ENCODE peak calls at places on chromosomes 3 and 15, in seven cellular contexts. U, Z, Y, A, E, O and P are unnamed samples.
A peak's percentile ranks its signal among the peaks of the same experiment; 100 is the strongest.

GRCh38 chr3:170697803-170698350 is 112.0 kb upstream of the SLC7A14 start:
- DNase-seq in Y (no peak), Z (no peak), A (no peak), O (no peak), E (no peak), U (no peak), P (no peak)

GRCh38 chr3:126413693-126414080 is 19.0 kb downstream of the CFAP100 start:
- DNase-seq in E (no peak), Z (no peak), A (no peak), Y (no peak), U (no peak), O (no peak), P (no peak)

GRCh38 chr3:150970665-150971327 is 1.7 kb downstream of the CLRN1 start:
- DNase-seq in Z (no peak), E (no peak), Y (no peak), U (no peak), A (no peak), O (no peak), P (no peak)

GRCh38 chr3:99863588-99863987 is 45.9 kb downstream of the CMSS1 start:
- DNase-seq in Y (no peak), A (no peak), Z (no peak), E (no peak), O (no peak), U (no peak), P (no peak)

GRCh38 chr3:178174201-178174880 is 361.9 kb upstream of the KCNMB2 start:
- DNase-seq in E (no peak), Z (no peak), O (no peak), A (no peak), Y (no peak), U (no peak), P (no peak)

GRCh38 chr3:53846134-53846850 is at the start of the genes CHDH and IL17RB:
- DNase-seq in A (peak; percentile 84), U (peak; percentile 38), O (peak; percentile 92), Z (peak; percentile 75), Y (peak; percentile 62), E (peak; percentile 92), P (peak; percentile 92)

GRCh38 chr3:9888540-9888939 is 1.9 kb upstream of the JAGN1 start:
- DNase-seq in E (no peak), A (no peak), U (no peak), Y (no peak), Z (no peak), O (no peak), P (no peak)

GRCh38 chr3:136994772-136995516 is 37.2 kb downstream of the IL20RB start:
- DNase-seq in O (peak; percentile 95), U (no peak), E (peak; percentile 91), Y (peak; percentile 81), Z (peak; percentile 82), A (peak; percentile 92), P (no peak)

GRCh38 chr3:64761729-64762432 is 74.1 kb upstream of the ADAMTS9 start:
- DNase-seq in O (no peak), Y (no peak), E (no peak), A (no peak), Z (no peak), U (no peak), P (no peak)

GRCh38 chr3:137764563-137765309 is 621 bp downstream of the SOX14 start:
- DNase-seq in U (no peak), O (no peak), Z (no peak), Y (no peak), E (no peak), A (no peak), P (no peak)

GRCh38 chr3:110667216-110667615 is 404.4 kb upstream of the NECTIN3 start:
- DNase-seq in U (no peak), O (no peak), Z (no peak), E (no peak), Y (no peak), A (no peak), P (no peak)

GRCh38 chr3:158685151-158685550 is 12.7 kb upstream of the LXN start:
- DNase-seq in Y (no peak), O (no peak), A (no peak), Z (no peak), U (no peak), E (no peak), P (no peak)

GRCh38 chr3:8421711-8422110 is 79.9 kb upstream of the LMCD1 start:
- DNase-seq in U (no peak), Z (no peak), E (no peak), Y (no peak), O (no peak), A (no peak), P (no peak)

GRCh38 chr3:40211579-40211978 is 97.9 kb upstream of the EIF1B start:
- DNase-seq in E (no peak), O (no peak), A (no peak), U (no peak), Z (no peak), Y (no peak), P (no peak)

GRCh38 chr3:141796436-141797166 is 33.4 kb downstream of the GRK7 start:
- DNase-seq in O (peak; percentile 36), Z (no peak), Y (no peak), U (no peak), E (peak; percentile 7), A (peak; percentile 47), P (no peak)

GRCh38 chr3:36606871-36607765 is 157.2 kb downstream of the DCLK3 start:
- DNase-seq in Y (no peak), E (no peak), Z (no peak), U (no peak), A (no peak), O (no peak), P (peak; percentile 45)

GRCh38 chr3:153173758-153174516 is 11.9 kb downstream of the RAP2B start:
- DNase-seq in Z (no peak), Y (no peak), E (no peak), A (no peak), U (no peak), O (no peak), P (no peak)

GRCh38 chr15:52491460-52491859 is 37.2 kb downstream of the MYO5A start:
- DNase-seq in U (no peak), E (no peak), A (no peak), Z (no peak), Y (no peak), O (no peak), P (no peak)

GRCh38 chr3:70108072-70108471 is 108.5 kb downstream of the SAMMSON start:
- DNase-seq in O (peak; percentile 24), U (no peak), Y (no peak), A (no peak), E (peak; percentile 64), Z (no peak), P (peak; percentile 35)

GRCh38 chr15:32824777-32825176 is 107.0 kb downstream of the GREM1 start:
- DNase-seq in Y (no peak), U (peak; percentile 80), E (no peak), Z (no peak), O (no peak), A (no peak), P (no peak)
- TF ChIP-seq CTCF in Y (no peak), U (peak; percentile 41), E (no peak), Z (no peak), O (no peak), A (no peak), P (no peak)

GRCh38 chr3:129518048-129518570 is 10.3 kb upstream of the RHO start:
- DNase-seq in E (no peak), Z (no peak), O (no peak), U (no peak), A (no peak), Y (no peak), P (no peak)

GRCh38 chr3:129519449-129519848 is 9.0 kb upstream of the RHO start:
- DNase-seq in Z (no peak), O (no peak), A (no peak), U (no peak), E (no peak), Y (no peak), P (no peak)

GRCh38 chr3:129519896-129520440 is 8.5 kb upstream of the RHO start:
- DNase-seq in Z (no peak), E (no peak), U (no peak), O (no peak), Y (no peak), A (no peak), P (no peak)

GRCh38 chr3:129517516-129517915 is 10.9 kb upstream of the RHO start:
- DNase-seq in Z (no peak), Y (no peak), E (no peak), U (no peak), A (no peak), O (no peak), P (no peak)

DNA sequence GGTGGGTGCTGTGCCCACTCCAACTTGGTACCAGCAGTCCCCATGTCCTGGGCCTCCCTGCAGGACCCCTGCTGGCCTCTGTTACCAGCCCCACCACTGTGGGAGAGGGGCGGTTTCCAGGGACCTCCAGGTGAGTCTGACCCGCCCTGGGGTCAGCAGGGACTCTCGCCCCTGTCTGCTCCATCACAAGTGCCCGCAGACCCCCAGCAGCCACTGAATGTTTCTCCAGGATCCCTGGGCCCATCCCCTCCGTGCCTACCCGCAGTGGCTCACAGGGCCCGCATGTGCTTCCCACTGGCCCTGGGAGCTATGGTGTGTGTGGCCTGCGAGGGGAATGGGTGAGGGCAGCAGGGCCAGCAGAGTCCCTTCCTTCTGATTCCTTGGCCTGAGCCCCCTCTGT is 9.9 kb upstream of the RHO start:
- DNase-seq in Z (no peak), U (no peak), O (no peak), A (no peak), E (no peak), Y (no peak), P (no peak)
- H3K4me1 ChIP-seq in Z (no peaks in the 10 kb centered on the region), U (no peaks in the 10 kb centered on the region), O (no peaks in the 10 kb centered on the region), A (no peaks in the 10 kb centered on the region), E (no peaks in the 10 kb centered on the region), Y (no peaks in the 10 kb centered on the region), P (no peaks in the 10 kb centered on the region)

GRCh38 chr3:182843478-182843877 is 50.2 kb downstream of the ATP11B start:
- DNase-seq in A (no peak), U (no peak), Y (no peak), Z (no peak), E (no peak), O (no peak), P (no peak)

DNA sequence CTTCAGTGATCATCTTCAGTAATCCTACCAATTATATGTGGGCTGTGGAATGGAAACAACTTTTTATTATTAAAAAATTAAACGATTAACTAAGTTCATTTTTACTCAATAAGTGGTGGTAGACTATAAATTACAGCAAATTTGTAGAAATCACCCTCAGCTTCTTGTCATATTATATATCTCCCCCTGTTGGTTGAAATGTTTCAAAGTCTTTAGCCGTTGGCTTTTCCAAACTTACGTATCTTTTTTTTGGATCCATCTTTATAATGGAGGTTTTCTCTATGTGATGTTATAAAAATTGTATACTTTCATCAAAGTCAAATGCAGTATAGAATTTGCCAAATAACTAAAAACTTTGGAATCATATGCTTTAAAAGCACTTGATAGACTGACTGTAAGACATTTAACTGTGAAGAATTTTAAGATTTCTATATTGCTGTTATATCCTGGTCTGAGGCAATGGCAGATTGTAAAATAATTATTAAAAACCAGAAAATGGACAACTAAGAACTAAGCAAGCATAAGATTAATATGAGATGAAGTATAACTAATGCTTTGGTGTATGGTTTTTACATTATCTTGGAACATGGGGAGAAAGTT is 44.7 kb downstream of the ATP11B start:
- DNase-seq in Y (no peak), U (no peak), E (no peak), A (no peak), Z (no peak), O (no peak), P (peak; percentile 15)
- TF ChIP-seq CTCF in Y (peak; percentile 56), U (peak; percentile 42), E (peak; percentile 50), A (peak; percentile 53), Z (no peak), O (no peak), P (peak; percentile 45)

GRCh38 chr3:167830007-167830406 is 94.5 kb downstream of the SERPINI1 start:
- DNase-seq in E (no peak), O (no peak), Y (no peak), A (no peak), Z (no peak), U (no peak), P (no peak)

GRCh38 chr3:167823738-167824137 is 88.2 kb downstream of the SERPINI1 start:
- DNase-seq in U (no peak), Z (no peak), A (no peak), Y (no peak), E (no peak), O (no peak), P (no peak)

GRCh38 chr3:167829057-167829456 is 93.5 kb downstream of the SERPINI1 start:
- DNase-seq in Y (no peak), E (no peak), Z (no peak), U (no peak), A (no peak), O (no peak), P (no peak)
- H3K4me1 ChIP-seq in Y (no peaks in the 10 kb centered on the region), E (no peaks in the 10 kb centered on the region), Z (no peaks in the 10 kb centered on the region), U (peaks cover 2% of the 10 kb centered on the region), A (no peaks in the 10 kb centered on the region), O (no peaks in the 10 kb centered on the region), P (no peaks in the 10 kb centered on the region)